ENCODE peak calls at places on chromosome 1, in nine cellular contexts. One of them, this sample, is unnamed. For H3K4me1, the result is how much of the 10 kb centered on the place peaks cover.

GRCh38 chr1:13487143-13487868 is 26.5 kb downstream of the LRRC38 start:
- DNase-seq in CD4-positive, alpha-beta memory T cell: no peak
- DNase-seq in hepatocyte: no peak
- DNase-seq in A673: no peak
- DNase-seq in NT2/D1: no peak
- DNase-seq in left lung: peak
- DNase-seq in IMR-90: no peak
- DNase-seq in OCI-LY7: peak
- DNase-seq in fibroblast of lung: no peak
- DNase-seq in this sample: no peak

GRCh38 chr1:168116327-168116799 is 20.4 kb downstream of the GPR161 start:
- DNase-seq in IMR-90: no peak
- DNase-seq in left lung: no peak
- DNase-seq in hepatocyte: peak
- DNase-seq in CD4-positive, alpha-beta memory T cell: no peak
- DNase-seq in NT2/D1: no peak
- DNase-seq in fibroblast of lung: no peak
- DNase-seq in A673: no peak
- DNase-seq in OCI-LY7: no peak
- DNase-seq in this sample: no peak

GRCh38 chr1:82867781-82868180 is 1067.0 kb downstream of the ADGRL2 start:
- DNase-seq in A673: no peak
- DNase-seq in OCI-LY7: no peak
- DNase-seq in fibroblast of lung: no peak
- DNase-seq in NT2/D1: no peak
- DNase-seq in hepatocyte: no peak
- DNase-seq in IMR-90: no peak
- DNase-seq in left lung: no peak
- DNase-seq in CD4-positive, alpha-beta memory T cell: no peak
- DNase-seq in this sample: peak

GRCh38 chr1:109370712-109371270 is 26.9 kb downstream of the SORT1 start:
- DNase-seq in A673: no peak
- DNase-seq in OCI-LY7: no peak
- DNase-seq in left lung: no peak
- DNase-seq in fibroblast of lung: peak
- DNase-seq in hepatocyte: no peak
- DNase-seq in IMR-90: peak
- DNase-seq in CD4-positive, alpha-beta memory T cell: no peak
- DNase-seq in NT2/D1: no peak
- DNase-seq in this sample: peak

GRCh38 chr1:168767885-168768584 is 39.0 kb upstream of the DPT start:
- DNase-seq in A673: no peak
- DNase-seq in fibroblast of lung: peak
- DNase-seq in IMR-90: peak
- DNase-seq in OCI-LY7: no peak
- DNase-seq in left lung: no peak
- DNase-seq in hepatocyte: no peak
- DNase-seq in NT2/D1: no peak
- DNase-seq in CD4-positive, alpha-beta memory T cell: no peak
- DNase-seq in this sample: peak

GRCh38 chr1:228894442-228894989 is 159.2 kb downstream of the RHOU start:
- DNase-seq in OCI-LY7: no peak
- DNase-seq in IMR-90: no peak
- DNase-seq in left lung: no peak
- DNase-seq in A673: no peak
- DNase-seq in fibroblast of lung: no peak
- DNase-seq in NT2/D1: no peak
- DNase-seq in CD4-positive, alpha-beta memory T cell: no peak
- DNase-seq in hepatocyte: no peak
- DNase-seq in this sample: no peak

GRCh38 chr1:173414539-173414938 is 62.6 kb upstream of the PRDX6 start:
- DNase-seq in left lung: no peak
- DNase-seq in NT2/D1: no peak
- DNase-seq in IMR-90: no peak
- DNase-seq in fibroblast of lung: no peak
- DNase-seq in CD4-positive, alpha-beta memory T cell: no peak
- DNase-seq in OCI-LY7: peak
- DNase-seq in A673: no peak
- DNase-seq in hepatocyte: no peak
- DNase-seq in this sample: no peak

GRCh38 chr1:229883504-229884200 is 183.4 kb upstream of the GALNT2 start:
- DNase-seq in A673: no peak
- DNase-seq in NT2/D1: no peak
- DNase-seq in IMR-90: no peak
- DNase-seq in CD4-positive, alpha-beta memory T cell: no peak
- DNase-seq in left lung: no peak
- DNase-seq in hepatocyte: no peak
- DNase-seq in fibroblast of lung: no peak
- DNase-seq in OCI-LY7: no peak
- DNase-seq in this sample: no peak

GRCh38 chr1:93670141-93670540 is 11.5 kb downstream of the BCAR3 start:
- DNase-seq in NT2/D1: no peak
- DNase-seq in left lung: no peak
- DNase-seq in A673: no peak
- DNase-seq in fibroblast of lung: peak
- DNase-seq in CD4-positive, alpha-beta memory T cell: no peak
- DNase-seq in IMR-90: peak
- DNase-seq in OCI-LY7: no peak
- DNase-seq in hepatocyte: no peak
- DNase-seq in this sample: peak

GRCh38 chr1:221834698-221835538 is 93.0 kb upstream of the DUSP10 start:
- DNase-seq in OCI-LY7: no peak
- DNase-seq in fibroblast of lung: no peak
- DNase-seq in CD4-positive, alpha-beta memory T cell: no peak
- DNase-seq in IMR-90: no peak
- DNase-seq in left lung: no peak
- DNase-seq in NT2/D1: no peak
- DNase-seq in hepatocyte: no peak
- DNase-seq in A673: no peak
- DNase-seq in this sample: no peak

GRCh38 chr1:60876952-60877351 is 205.4 kb upstream of the NFIA start:
- DNase-seq in OCI-LY7: no peak
- DNase-seq in fibroblast of lung: no peak
- DNase-seq in A673: no peak
- DNase-seq in NT2/D1: no peak
- DNase-seq in IMR-90: no peak
- DNase-seq in hepatocyte: no peak
- DNase-seq in left lung: no peak
- DNase-seq in CD4-positive, alpha-beta memory T cell: no peak
- DNase-seq in this sample: no peak

GRCh38 chr1:60878323-60878722 is 204.0 kb upstream of the NFIA start:
- DNase-seq in CD4-positive, alpha-beta memory T cell: no peak
- DNase-seq in IMR-90: no peak
- DNase-seq in hepatocyte: no peak
- DNase-seq in NT2/D1: no peak
- DNase-seq in fibroblast of lung: no peak
- DNase-seq in left lung: no peak
- DNase-seq in A673: no peak
- DNase-seq in OCI-LY7: no peak
- DNase-seq in this sample: no peak

GRCh38 chr1:60874703-60875102 is 207.7 kb upstream of the NFIA start:
- DNase-seq in hepatocyte: peak
- DNase-seq in left lung: no peak
- DNase-seq in IMR-90: peak
- DNase-seq in OCI-LY7: no peak
- DNase-seq in NT2/D1: no peak
- DNase-seq in A673: peak
- DNase-seq in CD4-positive, alpha-beta memory T cell: no peak
- DNase-seq in fibroblast of lung: peak
- DNase-seq in this sample: peak

GRCh38 chr1:60875139-60875538 is 207.2 kb upstream of the NFIA start:
- DNase-seq in left lung: no peak
- DNase-seq in fibroblast of lung: peak
- DNase-seq in IMR-90: no peak
- DNase-seq in NT2/D1: no peak
- DNase-seq in A673: no peak
- DNase-seq in hepatocyte: no peak
- DNase-seq in OCI-LY7: no peak
- DNase-seq in CD4-positive, alpha-beta memory T cell: no peak
- DNase-seq in this sample: no peak

GRCh38 chr1:60877376-60877775 is 205.0 kb upstream of the NFIA start:
- DNase-seq in OCI-LY7: no peak
- DNase-seq in hepatocyte: no peak
- DNase-seq in CD4-positive, alpha-beta memory T cell: no peak
- DNase-seq in A673: no peak
- DNase-seq in NT2/D1: no peak
- DNase-seq in fibroblast of lung: no peak
- DNase-seq in left lung: no peak
- DNase-seq in IMR-90: no peak
- DNase-seq in this sample: no peak
- H3K4me3 ChIP-seq in OCI-LY7: no peak
- H3K4me3 ChIP-seq in hepatocyte: no peak
- H3K4me3 ChIP-seq in CD4-positive, alpha-beta memory T cell: no peak
- H3K4me3 ChIP-seq in A673: no peak
- H3K4me3 ChIP-seq in NT2/D1: no peak
- H3K4me3 ChIP-seq in fibroblast of lung: no peak
- H3K4me3 ChIP-seq in left lung: no peak
- H3K4me3 ChIP-seq in IMR-90: no peak
- H3K4me3 ChIP-seq in this sample: no peak

DNA sequence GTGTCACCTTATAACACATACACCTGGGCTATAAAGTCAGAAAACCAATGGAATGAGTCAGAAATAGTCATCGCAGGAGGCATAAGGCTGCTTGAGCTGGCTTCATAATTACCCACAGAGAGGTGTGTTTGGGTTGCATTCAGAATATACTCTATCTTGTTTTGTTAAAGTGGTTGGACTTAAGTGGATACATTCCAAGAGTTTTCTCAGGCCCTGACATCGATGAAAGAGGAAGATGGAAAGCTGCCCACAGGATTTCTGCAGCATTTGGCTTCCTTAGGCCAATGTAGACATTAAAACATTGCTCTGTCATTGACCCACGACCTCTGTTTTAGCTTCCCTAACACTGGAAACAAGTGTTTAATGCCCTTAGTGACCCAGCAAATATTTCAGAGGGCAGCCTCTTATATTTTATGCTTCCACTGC is 18.6 kb upstream of the BCL10 start:
- DNase-seq in fibroblast of lung: peak
- DNase-seq in A673: no peak
- DNase-seq in OCI-LY7: no peak
- DNase-seq in NT2/D1: no peak
- DNase-seq in hepatocyte: no peak
- DNase-seq in IMR-90: peak
- DNase-seq in left lung: no peak
- DNase-seq in CD4-positive, alpha-beta memory T cell: no peak
- DNase-seq in this sample: peak
- H3K4me1 ChIP-seq in fibroblast of lung: under half
- H3K4me1 ChIP-seq in A673: under half
- H3K4me1 ChIP-seq in OCI-LY7: under half
- H3K4me1 ChIP-seq in NT2/D1: under half
- H3K4me1 ChIP-seq in hepatocyte: under half
- H3K4me1 ChIP-seq in IMR-90: under half
- H3K4me1 ChIP-seq in left lung: under half
- H3K4me1 ChIP-seq in CD4-positive, alpha-beta memory T cell: under half
- H3K4me1 ChIP-seq in this sample: under half

GRCh38 chr1:68230901-68231626 is 1.3 kb downstream of the WLS start:
- DNase-seq in NT2/D1: no peak
- DNase-seq in CD4-positive, alpha-beta memory T cell: no peak
- DNase-seq in hepatocyte: peak
- DNase-seq in OCI-LY7: no peak
- DNase-seq in left lung: peak
- DNase-seq in IMR-90: no peak
- DNase-seq in fibroblast of lung: no peak
- DNase-seq in A673: peak
- DNase-seq in this sample: peak

GRCh38 chr1:68233202-68233601 is 879 bp upstream of the WLS start:
- DNase-seq in A673: no peak
- DNase-seq in CD4-positive, alpha-beta memory T cell: no peak
- DNase-seq in OCI-LY7: no peak
- DNase-seq in left lung: no peak
- DNase-seq in IMR-90: no peak
- DNase-seq in NT2/D1: peak
- DNase-seq in hepatocyte: no peak
- DNase-seq in fibroblast of lung: no peak
- DNase-seq in this sample: no peak

GRCh38 chr1:68229927-68230812 is 2.2 kb downstream of the WLS start:
- DNase-seq in NT2/D1: no peak
- DNase-seq in hepatocyte: peak
- DNase-seq in OCI-LY7: no peak
- DNase-seq in IMR-90: peak
- DNase-seq in CD4-positive, alpha-beta memory T cell: no peak
- DNase-seq in left lung: no peak
- DNase-seq in fibroblast of lung: peak
- DNase-seq in A673: peak
- DNase-seq in this sample: peak

GRCh38 chr1:68232354-68233148 is at the start of gene WLS:
- DNase-seq in CD4-positive, alpha-beta memory T cell: no peak
- DNase-seq in IMR-90: peak
- DNase-seq in A673: peak
- DNase-seq in fibroblast of lung: peak
- DNase-seq in left lung: peak
- DNase-seq in hepatocyte: peak
- DNase-seq in OCI-LY7: no peak
- DNase-seq in NT2/D1: peak
- DNase-seq in this sample: peak

GRCh38 chr1:68231627-68232303 is 558 bp downstream of the WLS start:
- DNase-seq in fibroblast of lung: peak
- DNase-seq in OCI-LY7: no peak
- DNase-seq in NT2/D1: peak
- DNase-seq in hepatocyte: peak
- DNase-seq in left lung: no peak
- DNase-seq in IMR-90: peak
- DNase-seq in CD4-positive, alpha-beta memory T cell: no peak
- DNase-seq in A673: peak
- DNase-seq in this sample: peak
- H3K4me3 ChIP-seq in fibroblast of lung: peak
- H3K4me3 ChIP-seq in OCI-LY7: no peak
- H3K4me3 ChIP-seq in NT2/D1: peak
- H3K4me3 ChIP-seq in hepatocyte: peak
- H3K4me3 ChIP-seq in left lung: peak
- H3K4me3 ChIP-seq in IMR-90: peak
- H3K4me3 ChIP-seq in CD4-positive, alpha-beta memory T cell: no peak
- H3K4me3 ChIP-seq in A673: peak
- H3K4me3 ChIP-seq in this sample: peak

GRCh38 chr1:112318263-112318662 is 77.8 kb upstream of the CTTNBP2NL start:
- DNase-seq in NT2/D1: no peak
- DNase-seq in left lung: no peak
- DNase-seq in IMR-90: no peak
- DNase-seq in CD4-positive, alpha-beta memory T cell: no peak
- DNase-seq in fibroblast of lung: no peak
- DNase-seq in A673: no peak
- DNase-seq in OCI-LY7: no peak
- DNase-seq in hepatocyte: no peak
- DNase-seq in this sample: no peak

GRCh38 chr1:112320035-112320429 is 76.0 kb upstream of the CTTNBP2NL start:
- DNase-seq in NT2/D1: no peak
- DNase-seq in hepatocyte: no peak
- DNase-seq in fibroblast of lung: no peak
- DNase-seq in CD4-positive, alpha-beta memory T cell: no peak
- DNase-seq in A673: no peak
- DNase-seq in OCI-LY7: no peak
- DNase-seq in IMR-90: no peak
- DNase-seq in left lung: no peak
- DNase-seq in this sample: no peak

GRCh38 chr1:112317556-112317955 is 78.5 kb upstream of the CTTNBP2NL start:
- DNase-seq in CD4-positive, alpha-beta memory T cell: no peak
- DNase-seq in A673: no peak
- DNase-seq in fibroblast of lung: no peak
- DNase-seq in left lung: no peak
- DNase-seq in hepatocyte: peak
- DNase-seq in NT2/D1: no peak
- DNase-seq in OCI-LY7: no peak
- DNase-seq in IMR-90: no peak
- DNase-seq in this sample: no peak

GRCh38 chr1:112319371-112320034 is 76.5 kb upstream of the CTTNBP2NL start:
- DNase-seq in IMR-90: no peak
- DNase-seq in A673: no peak
- DNase-seq in left lung: no peak
- DNase-seq in hepatocyte: no peak
- DNase-seq in OCI-LY7: no peak
- DNase-seq in NT2/D1: no peak
- DNase-seq in fibroblast of lung: no peak
- DNase-seq in CD4-positive, alpha-beta memory T cell: no peak
- DNase-seq in this sample: no peak

GRCh38 chr1:112318698-112319370 is 77.2 kb upstream of the CTTNBP2NL start:
- DNase-seq in left lung: no peak
- DNase-seq in hepatocyte: no peak
- DNase-seq in OCI-LY7: no peak
- DNase-seq in IMR-90: no peak
- DNase-seq in A673: no peak
- DNase-seq in CD4-positive, alpha-beta memory T cell: no peak
- DNase-seq in NT2/D1: no peak
- DNase-seq in fibroblast of lung: no peak
- DNase-seq in this sample: no peak
- H3K4me1 ChIP-seq in left lung: under half
- H3K4me1 ChIP-seq in hepatocyte: under half
- H3K4me1 ChIP-seq in OCI-LY7: under half
- H3K4me1 ChIP-seq in IMR-90: under half
- H3K4me1 ChIP-seq in A673: under half
- H3K4me1 ChIP-seq in CD4-positive, alpha-beta memory T cell: under half
- H3K4me1 ChIP-seq in NT2/D1: under half
- H3K4me1 ChIP-seq in fibroblast of lung: under half
- H3K4me1 ChIP-seq in this sample: under half

This sample was measured in adipocyte.